ENCODE peak calls at places on chromosomes 2 and 18, in five cellular contexts. Y, P, W, A and S are unnamed samples.

GRCh38 chr18:49648811-49649210 is 87.0 kb downstream of the LIPG start:
- DNase-seq in Y (peak; percentile 5), P (no peak), W (no peak), A (peak; percentile 8), S (no peak)

GRCh38 chr2:40138327-40138726 is 313.6 kb downstream of the SLC8A1 start:
- DNase-seq in Y (no peak), P (no peak), W (no peak), A (no peak), S (no peak)

GRCh38 chr18:60978338-60978737 is 354.9 kb upstream of the CDH20 start:
- DNase-seq in Y (peak; percentile 35), P (no peak), W (peak; percentile 38), A (peak; percentile 79), S (no peak)

GRCh38 chr2:236405357-236405756 is 141.2 kb upstream of the ASB18 start:
- DNase-seq in Y (no peak), P (no peak), W (no peak), A (no peak), S (no peak)

GRCh38 chr18:58195278-58195721 is 151.3 kb downstream of the NEDD4L start:
- DNase-seq in Y (peak; percentile 38), P (peak; percentile 71), W (no peak), A (peak; percentile 38), S (no peak)

GRCh38 chr2:44087714-44088092 is 81.0 kb upstream of the PPM1B start:
- DNase-seq in Y (no peak), P (peak; percentile 47), W (no peak), A (no peak), S (no peak)

GRCh38 chr18:45836242-45837215 is 11.1 kb downstream of the SIGLEC15 start:
- DNase-seq in Y (no peak), P (no peak), W (peak; percentile 33), A (no peak), S (no peak)

GRCh38 chr2:197982565-197982964 is 178.2 kb downstream of the PLCL1 start:
- DNase-seq in Y (no peak), P (no peak), W (no peak), A (no peak), S (no peak)

GRCh38 chr2:19936203-19936602 is 34.4 kb upstream of the TTC32 start:
- DNase-seq in Y (no peak), P (no peak), W (no peak), A (no peak), S (no peak)

GRCh38 chr18:40485318-40485717 is 1469.7 kb upstream of the PIK3C3 start:
- DNase-seq in Y (no peak), P (no peak), W (peak; percentile 82), A (no peak), S (no peak)

GRCh38 chr2:102433973-102434654 is 11.2 kb downstream of the IL18RAP start:
- DNase-seq in Y (no peak), P (no peak), W (no peak), A (no peak), S (no peak)

GRCh38 chr2:231672617-231673347 is 35.5 kb upstream of the PTMA start:
- DNase-seq in Y (no peak), P (peak; percentile 89), W (peak; percentile 32), A (peak; percentile 53), S (peak; percentile 91)

GRCh38 chr2:119234021-119235019 is 10.7 kb downstream of the STEAP3 start:
- DNase-seq in Y (no peak), P (no peak), W (peak; percentile 27), A (peak; percentile 45), S (peak; percentile 57)
- TF ChIP-seq CTCF in Y (no peak), P (peak; percentile 7), W (peak; percentile 40), A (peak; percentile 25), S (peak; percentile 80)

GRCh38 chr2:188318161-188318749 is 26.6 kb downstream of the GULP1 start:
- DNase-seq in Y (no peak), P (no peak), W (no peak), A (no peak), S (no peak)
- TF ChIP-seq CTCF in Y (no peak), P (no peak), W (no peak), A (no peak), S (no peak)

DNA sequence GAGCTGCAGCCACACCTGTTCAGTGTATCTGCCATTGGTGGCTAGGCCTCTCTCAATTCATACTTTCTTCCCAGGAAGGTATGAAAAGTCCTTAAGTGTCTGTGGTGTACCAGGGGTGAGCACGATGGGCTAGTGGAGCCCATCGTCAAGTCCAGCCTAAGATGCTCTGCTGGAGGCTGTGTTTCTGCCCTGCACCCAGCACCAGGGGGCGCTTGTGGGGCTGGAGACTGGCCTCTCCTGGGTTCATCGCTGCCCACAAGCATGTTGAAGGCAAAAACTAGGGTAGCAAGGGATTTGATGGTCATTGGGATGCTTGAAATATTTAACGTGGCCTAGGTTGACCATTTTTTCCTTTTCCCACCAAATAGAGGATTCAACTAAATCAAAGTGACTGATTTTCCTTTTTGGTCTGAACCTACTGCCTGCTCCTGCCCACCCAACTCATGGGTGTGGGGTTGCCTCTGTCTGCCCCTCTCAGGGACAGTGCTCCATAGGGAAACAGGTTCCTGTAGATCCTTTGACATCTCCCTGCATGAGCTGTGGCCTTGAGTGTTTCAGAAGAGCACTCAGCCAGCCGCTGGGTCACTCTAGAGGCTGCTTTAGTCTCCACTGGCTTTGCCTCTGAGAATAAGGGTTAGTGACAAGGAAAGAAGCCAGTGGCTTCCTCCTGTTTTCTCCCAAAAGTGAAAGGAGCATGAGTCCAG is 59.0 kb downstream of the TPGS2 start:
- DNase-seq in Y (no peak), P (no peak), W (no peak), A (peak; percentile 38), S (peak; percentile 48)
- TF ChIP-seq CTCF in Y (no peak), P (no peak), W (peak; percentile 8), A (no peak), S (peak; percentile 83)

DNA sequence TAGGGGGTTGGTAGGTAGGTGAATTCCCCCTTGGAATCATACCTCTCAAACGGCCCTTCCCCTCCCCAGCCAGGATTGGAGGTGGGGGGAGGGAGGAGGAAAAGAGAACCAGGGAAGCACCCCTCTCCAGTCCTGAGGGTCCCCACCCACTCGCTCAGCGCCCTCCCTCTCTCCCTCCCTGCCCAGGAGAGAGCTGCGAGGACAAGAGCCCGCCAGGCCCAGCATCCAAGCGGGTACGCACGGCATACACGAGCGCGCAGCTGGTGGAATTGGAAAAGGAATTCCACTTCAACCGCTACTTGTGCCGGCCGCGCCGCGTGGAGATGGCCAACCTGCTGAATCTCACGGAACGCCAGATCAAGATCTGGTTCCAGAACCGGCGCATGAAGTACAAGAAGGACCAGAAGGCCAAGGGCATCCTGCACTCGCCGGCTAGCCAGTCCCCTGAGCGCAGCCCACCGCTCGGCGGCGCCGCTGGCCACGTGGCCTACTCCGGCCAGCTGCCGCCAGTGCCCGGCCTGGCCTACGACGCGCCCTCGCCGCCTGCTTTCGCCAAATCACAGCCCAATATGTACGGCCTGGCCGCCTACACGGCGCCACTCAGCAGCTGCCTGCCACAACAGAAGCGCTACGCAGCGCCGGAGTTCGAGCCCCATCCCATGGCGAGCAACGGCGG is 14.4 kb downstream of the HOXD3 start:
- DNase-seq in Y (no peak), P (no peak), W (no peak), A (no peak), S (no peak)
- TF ChIP-seq CTCF in Y (no peak), P (no peak), W (no peak), A (no peak), S (no peak)

DNA sequence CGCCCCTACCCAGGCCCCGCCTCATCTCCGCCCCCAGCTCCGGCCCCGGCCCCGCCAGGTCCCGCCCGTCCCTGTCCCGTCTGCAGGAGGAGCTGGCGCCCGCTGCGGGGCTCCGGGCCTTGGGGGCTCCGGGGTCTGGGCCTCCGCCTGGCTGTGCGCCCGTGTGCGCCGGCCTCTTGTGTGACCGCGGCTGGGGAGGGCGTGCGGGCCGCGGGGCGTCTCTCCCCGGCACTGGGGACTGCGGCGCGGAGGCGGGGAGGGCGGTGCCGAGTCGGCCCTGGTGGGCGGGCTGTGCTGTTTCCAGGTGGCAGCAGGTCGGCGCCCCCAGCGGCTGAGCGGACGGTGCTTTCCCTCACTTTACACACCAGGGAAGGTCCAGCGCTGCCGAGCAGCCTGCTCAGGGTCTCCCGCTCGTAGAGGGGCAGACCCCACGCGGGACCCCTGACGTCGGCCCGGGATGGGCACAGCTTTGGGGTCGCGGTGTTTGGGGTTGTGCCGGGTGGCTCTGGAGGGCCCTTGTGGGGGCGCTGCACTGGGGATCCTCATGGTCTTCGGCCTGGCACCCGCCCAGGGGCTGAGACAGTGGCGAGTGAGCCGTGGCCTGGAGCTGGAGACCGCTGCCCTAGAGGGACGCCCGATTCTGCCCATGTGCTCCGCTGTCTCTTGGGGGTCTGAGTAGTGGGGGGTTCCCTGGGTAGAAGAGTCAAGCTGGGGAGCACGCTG is 727 bp downstream of the ING5 start:
- DNase-seq in Y (peak; percentile 84), P (peak; percentile 84), W (peak; percentile 52), A (peak; percentile 69), S (peak; percentile 93)
- TF ChIP-seq CTCF in Y (peak; percentile 64), P (peak; percentile 39), W (no peak), A (peak; percentile 18), S (peak; percentile 78)

DNA sequence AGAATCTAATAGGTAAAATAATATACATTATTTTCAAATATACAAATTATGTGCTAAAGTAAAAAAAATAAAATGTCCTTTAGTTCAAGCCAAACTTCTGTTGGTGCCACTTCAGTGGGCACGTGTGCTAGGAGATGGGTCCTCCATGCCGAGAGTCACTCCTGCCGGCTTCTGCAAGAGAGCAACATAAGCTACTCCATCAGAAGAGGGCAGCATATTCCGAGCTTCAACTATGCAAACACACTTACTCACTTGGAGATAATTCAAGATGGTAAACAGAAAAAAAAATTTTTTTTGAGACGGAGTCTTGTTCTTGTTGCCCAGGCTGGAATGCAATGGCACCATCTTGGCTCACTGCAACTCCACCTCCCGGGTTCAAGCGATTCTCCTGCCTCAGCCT is 24.4 kb downstream of the CNOT11 start:
- DNase-seq in Y (no peak), P (no peak), W (peak; percentile 49), A (no peak), S (peak; percentile 22)
- TF ChIP-seq CTCF in Y (no peak), P (peak; percentile 11), W (no peak), A (no peak), S (peak; percentile 21)

GRCh38 chr18:34650121-34650545 is 60.0 kb upstream of the DTNA start:
- DNase-seq in Y (no peak), P (no peak), W (peak; percentile 88), A (peak; percentile 9), S (no peak)

GRCh38 chr18:34648269-34648668 is 61.8 kb upstream of the DTNA start:
- DNase-seq in Y (no peak), P (no peak), W (no peak), A (no peak), S (no peak)

GRCh38 chr18:34643982-34644381 is 66.1 kb upstream of the DTNA start:
- DNase-seq in Y (no peak), P (no peak), W (peak; percentile 12), A (no peak), S (no peak)

GRCh38 chr18:34649072-34649471 is 61.0 kb upstream of the DTNA start:
- DNase-seq in Y (no peak), P (no peak), W (peak; percentile 56), A (no peak), S (no peak)

GRCh38 chr18:34647251-34647650 is 62.8 kb upstream of the DTNA start:
- DNase-seq in Y (no peak), P (no peak), W (no peak), A (no peak), S (no peak)
- TF ChIP-seq CTCF in Y (no peak), P (no peak), W (no peak), A (no peak), S (no peak)

DNA sequence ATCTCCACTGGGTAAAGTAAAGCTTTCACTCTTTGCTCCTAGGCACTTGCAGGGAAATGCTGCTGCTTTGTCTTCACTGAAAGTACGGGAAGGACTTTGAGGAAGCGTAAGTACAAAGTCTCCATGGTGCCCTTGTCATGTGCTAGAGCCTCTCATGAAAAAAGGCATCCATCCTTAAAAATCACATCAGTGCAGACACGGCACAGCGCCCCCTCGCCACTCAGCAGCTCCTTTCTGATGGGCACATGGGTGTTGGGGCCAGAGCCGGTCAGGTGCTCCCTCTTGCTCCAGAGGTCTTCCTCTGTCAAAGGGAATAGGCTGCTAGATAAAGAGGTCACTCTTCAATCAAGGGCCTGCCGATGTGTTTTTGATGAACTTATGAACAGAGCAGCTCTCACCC is 109.1 kb upstream of the STPG4 start:
- DNase-seq in Y (no peak), P (no peak), W (no peak), A (no peak), S (no peak)
- TF ChIP-seq CTCF in Y (no peak), P (no peak), W (no peak), A (no peak), S (peak; percentile 11)